ENCODE peak calls at places on chromosomes 6 and 20, in five cellular contexts. B is HepG2, A is HCT116, C is K562, M is H1. X is an unnamed sample.

GRCh38 chr6:48962041-48962440 is 501.0 kb downstream of the MMUT start:
- DNase-seq in B (no peak), A (no peak), M (no peak), C (no peak), X (no peak)

GRCh38 chr6:14059791-14060436 is 57.7 kb upstream of the CD83 start:
- DNase-seq in B (no peak), A (no peak), M (no peak), C (no peak), X (no peak)

GRCh38 chr6:158817298-158818007 is 1.7 kb downstream of the EZR start:
- DNase-seq in B (peak), C (peak), M (no peak), A (no peak), X (no peak)

GRCh38 chr6:137840252-137840651 is 26.8 kb upstream of the TNFAIP3 start:
- DNase-seq in M (no peak), B (no peak), C (no peak), A (no peak), X (no peak)

GRCh38 chr6:110404602-110405001 is 10.8 kb downstream of the DDO start:
- DNase-seq in A (no peak), C (no peak), M (no peak), B (no peak), X (no peak)

GRCh38 chr6:44537306-44538049 is 150.0 kb downstream of the CDC5L start:
- DNase-seq in C (no peak), A (no peak), M (no peak), B (no peak), X (no peak)

GRCh38 chr6:143059616-143060353 is 904 bp upstream of the AIG1 start:
- DNase-seq in B (peak), A (peak), M (no peak), C (no peak), X (no peak)

GRCh38 chr6:82524031-82524430 is 160.4 kb downstream of the TPBG start:
- DNase-seq in B (no peak), M (no peak), A (no peak), C (no peak), X (no peak)

GRCh38 chr20:15515706-15516105 is 1057.5 kb downstream of the KIF16B start:
- DNase-seq in M (no peak), B (no peak), C (no peak), A (no peak), X (no peak)

GRCh38 chr6:81614292-81614691 is 138.2 kb downstream of the TENT5A start:
- DNase-seq in C (no peak), B (peak), M (no peak), A (no peak), X (no peak)

GRCh38 chr6:93036835-93037234 is 382.5 kb downstream of the EPHA7 start:
- DNase-seq in A (no peak), M (no peak), C (no peak), B (peak), X (no peak)

GRCh38 chr6:123592426-123592825 is 44.3 kb downstream of the TRDN start:
- DNase-seq in B (no peak), C (no peak), M (no peak), A (no peak), X (no peak)

GRCh38 chr6:26243132-26243531 is 121.9 kb upstream of the BTN3A2 start:
- DNase-seq in A (no peak), C (no peak), B (no peak), M (no peak), X (no peak)

GRCh38 chr6:41824571-41825569 is 37.4 kb downstream of the TOMM6 start:
- DNase-seq in A (no peak), B (no peak), C (no peak), M (no peak), X (no peak)
- TF ChIP-seq ZNF274 in A (no peak), B (no peak), C (no peak), M (no peak), X (no peak)

DNA sequence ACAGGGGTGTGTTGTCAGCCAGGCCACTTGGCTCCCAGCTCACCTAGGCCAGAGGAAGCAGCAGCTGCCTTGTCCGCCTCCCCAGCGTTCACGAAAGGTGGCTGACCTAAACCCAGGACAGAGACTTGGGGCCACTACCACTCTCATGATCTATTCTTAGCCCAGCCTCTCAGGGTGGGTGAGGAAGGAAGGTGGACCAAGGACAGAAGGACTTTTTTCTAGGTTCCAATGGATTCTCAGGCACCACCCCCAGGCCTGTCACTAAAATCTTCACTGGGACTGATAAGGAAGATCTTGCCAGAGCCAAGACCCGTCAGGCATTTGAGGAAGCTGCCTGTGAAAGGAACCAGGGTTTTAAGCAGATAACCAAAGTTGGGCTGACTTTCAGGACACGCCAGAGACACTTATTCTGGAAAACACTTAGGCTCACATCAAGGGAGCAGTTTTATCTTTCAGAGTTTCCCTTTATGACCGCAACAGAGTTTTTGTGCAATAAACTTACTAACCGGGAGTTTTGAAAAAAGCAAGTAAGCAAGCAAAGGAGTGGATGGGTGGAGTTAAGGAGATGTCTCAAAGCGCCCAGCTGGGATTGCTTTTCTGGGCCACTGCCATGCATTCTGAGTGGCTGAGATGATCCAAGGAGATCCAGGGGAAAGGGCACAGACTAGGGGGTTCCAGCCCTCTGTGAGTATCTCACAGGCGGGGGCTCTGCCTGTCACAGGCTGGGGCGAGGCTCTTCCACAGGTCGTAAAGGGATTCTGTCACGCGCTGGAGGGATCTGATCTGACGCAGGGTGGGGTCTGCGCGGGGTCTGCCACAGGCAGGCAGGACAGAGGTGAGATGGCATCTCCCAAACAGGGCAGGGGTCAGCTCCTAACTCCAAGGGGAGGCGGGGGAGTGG is 989 bp downstream of the FITM2 start:
- DNase-seq in C (peak), M (no peak), B (no peak), A (no peak), X (no peak)
- TF ChIP-seq ATF3 in C (no peak), M (no peak), B (no peak), A (no peak), X (no peak)

GRCh38 chr6:153076431-153076830 is 54.7 kb downstream of the RGS17 start:
- DNase-seq in C (no peak), M (no peak), A (no peak), B (no peak), X (no peak)
- H3K4me3 ChIP-seq in C (no peak), M (no peak), A (no peak), B (no peak), X (no peak)

GRCh38 chr6:53378208-53378607 is 29.5 kb upstream of the ELOVL5 start:
- DNase-seq in C (no peak), A (no peak), B (no peak), M (no peak), X (no peak)

GRCh38 chr6:53376661-53377226 is 28.0 kb upstream of the ELOVL5 start:
- DNase-seq in M (no peak), A (no peak), B (no peak), C (no peak), X (no peak)

GRCh38 chr6:53375851-53376250 is 27.1 kb upstream of the ELOVL5 start:
- DNase-seq in C (no peak), A (no peak), M (no peak), B (no peak), X (no peak)

GRCh38 chr6:53377289-53377688 is 28.5 kb upstream of the ELOVL5 start:
- DNase-seq in C (no peak), A (no peak), B (no peak), M (no peak), X (no peak)

GRCh38 chr6:53377793-53378192 is 29.0 kb upstream of the ELOVL5 start:
- DNase-seq in C (no peak), B (no peak), M (no peak), A (no peak), X (no peak)
- TF ChIP-seq ZNF274 in C (no peak), B (no peak), M (no peak), A (no peak), X (no peak)

DNA sequence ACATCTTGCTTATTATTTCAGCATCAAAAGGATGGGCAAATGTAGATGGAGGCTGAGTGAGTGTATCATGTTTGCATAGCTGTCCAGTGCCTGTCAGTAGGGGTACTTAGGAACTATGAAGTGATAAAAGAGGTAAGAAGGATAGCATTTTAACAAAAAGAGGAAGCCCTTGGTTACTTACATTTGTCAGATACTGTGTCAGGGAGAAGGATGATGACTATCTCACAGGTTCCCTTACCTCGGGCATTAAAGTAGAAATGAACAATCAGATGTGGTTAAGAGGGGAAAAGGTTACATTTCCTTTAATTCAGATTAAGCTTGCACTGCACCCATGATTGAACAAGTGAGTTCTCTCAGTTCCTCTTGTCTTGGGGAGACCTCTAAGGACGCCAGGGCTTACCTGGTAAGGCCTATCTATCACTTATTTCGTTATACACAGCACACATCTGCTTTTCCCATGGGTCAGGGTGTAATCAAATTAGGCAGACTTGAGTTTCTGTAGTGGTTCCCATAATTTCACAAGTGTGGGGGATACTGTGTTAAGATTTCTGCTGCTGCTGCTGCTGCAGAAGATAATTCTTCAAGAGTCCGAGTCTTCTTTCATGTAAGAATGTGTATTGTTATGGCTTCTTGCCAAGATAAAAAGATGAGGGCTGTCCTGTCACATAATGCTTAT is 4.5 kb downstream of the FOXO3 start:
- DNase-seq in A (no peak), C (peak), B (no peak), M (no peak), X (peak)
- TF ChIP-seq ATF3 in A (no peak), C (no peak), B (no peak), M (no peak), X (no peak)

GRCh38 chr6:56293756-56294155 is 46.4 kb upstream of the COL21A1 start:
- DNase-seq in C (no peak), M (no peak), A (no peak), B (no peak), X (no peak)

GRCh38 chr6:56297022-56297995 is 49.9 kb upstream of the COL21A1 start:
- DNase-seq in B (no peak), C (no peak), A (no peak), M (no peak), X (no peak)

GRCh38 chr6:56288347-56288746 is 41.0 kb upstream of the COL21A1 start:
- DNase-seq in C (no peak), B (no peak), M (no peak), A (no peak), X (no peak)

GRCh38 chr6:56292505-56293181 is 45.3 kb upstream of the COL21A1 start:
- DNase-seq in C (peak), B (peak), A (peak), M (no peak), X (no peak)

GRCh38 chr6:56291278-56291917 is 44.0 kb upstream of the COL21A1 start:
- DNase-seq in C (no peak), B (no peak), A (no peak), M (no peak), X (no peak)
- H3K4me3 ChIP-seq in C (no peak), B (no peak), A (no peak), M (no peak), X (no peak)

X was measured in GM12878.